ENCODE peak calls at places on chromosomes 13 and 19, in eight cellular contexts. Y is left lung, T is tibial artery, X is OCI-LY7, D is heart left ventricle, A is left ventricle myocardium inferior, P is cardiac fibroblast, R is MCF 10A. F is an unnamed sample.

GRCh38 chr13:51044023-51044665 is 66.9 kb downstream of the C13orf42 start:
- DNase-seq in D (no peak), A (no peak), T (no peak), P (no peak), Y (no peak), R (no peak), X (peak; percentile 7), F (no peak)

GRCh38 chr13:28641600-28641926 is 17.4 kb upstream of the POMP start:
- DNase-seq in P (peak; percentile 58), A (no peak), R (peak; percentile 21), Y (no peak), T (no peak), X (no peak), D (no peak), F (peak; percentile 46)

GRCh38 chr13:45196091-45196490 is 4.8 kb downstream of the KCTD4 start:
- DNase-seq in Y (no peak), P (no peak), R (no peak), X (no peak), A (no peak), T (no peak), D (no peak), F (no peak)

GRCh38 chr13:73874460-73874859 is 259.7 kb downstream of the KLF12 start:
- DNase-seq in A (no peak), Y (no peak), D (no peak), X (no peak), P (no peak), T (no peak), R (no peak), F (no peak)

GRCh38 chr13:97934590-97934989 is 18.9 kb upstream of the IPO5 start:
- DNase-seq in T (no peak), Y (no peak), P (no peak), D (no peak), A (no peak), R (no peak), X (no peak), F (no peak)

GRCh38 chr19:8361921-8362793 is 1.8 kb upstream of the ANGPTL4 start:
- DNase-seq in R (peak; percentile 100), D (peak; percentile 94), T (peak; percentile 97), P (peak; percentile 99), X (no peak), Y (peak; percentile 92), A (peak; percentile 93), F (no peak)

GRCh38 chr13:94620286-94620896 is 18.7 kb downstream of the GPR180 start:
- DNase-seq in Y (no peak), P (peak; percentile 56), D (no peak), R (peak; percentile 60), A (no peak), X (peak; percentile 39), T (no peak), F (peak; percentile 25)

GRCh38 chr19:17184381-17184841 is 30.7 kb upstream of the USE1 start:
- DNase-seq in X (peak; percentile 61), R (no peak), Y (no peak), P (no peak), T (no peak), D (no peak), A (no peak), F (no peak)

GRCh38 chr19:33905473-33905936 is 108.8 kb downstream of the KCTD15 start:
- DNase-seq in Y (no peak), A (peak; percentile 25), R (no peak), D (peak; percentile 64), T (no peak), P (peak; percentile 25), X (no peak), F (no peak)

GRCh38 chr19:46499692-46500091 is 4.0 kb upstream of the PNMA8B start:
- DNase-seq in D (no peak), A (no peak), X (no peak), T (no peak), Y (no peak), R (no peak), P (no peak), F (no peak)

GRCh38 chr13:91533354-91533753 is 134.9 kb downstream of the GPC5 start:
- DNase-seq in Y (no peak), X (no peak), D (no peak), R (no peak), T (no peak), A (no peak), P (no peak), F (no peak)

GRCh38 chr13:74197686-74198085 is 63.5 kb upstream of the KLF12 start:
- DNase-seq in Y (no peak), T (no peak), P (no peak), D (no peak), X (no peak), R (no peak), A (no peak), F (no peak)

GRCh38 chr13:50731400-50731799 is 112.1 kb downstream of the DLEU7 start:
- DNase-seq in Y (no peak), X (no peak), P (peak; percentile 88), D (peak; percentile 50), R (peak; percentile 86), A (no peak), T (no peak), F (no peak)

GRCh38 chr19:4908781-4909171 is 525 bp upstream of the UHRF1 start:
- DNase-seq in Y (no peak), X (no peak), D (no peak), A (no peak), T (no peak), P (no peak), R (no peak), F (no peak)

GRCh38 chr19:10120538-10121198 is 969 bp upstream of the EIF3G start:
- DNase-seq in R (peak; percentile 68), Y (no peak), D (no peak), A (no peak), T (peak; percentile 41), P (peak; percentile 99), X (no peak), F (no peak)

GRCh38 chr13:33403807-33404362 is 118.3 kb upstream of the STARD13 start:
- DNase-seq in R (no peak), D (no peak), X (no peak), T (no peak), P (no peak), Y (no peak), A (no peak), F (no peak)

GRCh38 chr19:5934779-5935472 is 20.9 kb downstream of the CAPS start:
- DNase-seq in R (no peak), A (peak; percentile 40), P (peak; percentile 42), X (no peak), T (no peak), Y (no peak), D (peak; percentile 53), F (no peak)

GRCh38 chr13:33767140-33767539 is 50.8 kb upstream of the RFC3 start:
- DNase-seq in P (no peak), R (no peak), Y (no peak), T (no peak), X (no peak), A (no peak), D (no peak), F (no peak)

GRCh38 chr19:917323-918151 is at the start of gene KISS1R:
- DNase-seq in T (no peak), Y (no peak), P (no peak), R (no peak), X (peak; percentile 78), D (no peak), A (no peak), F (peak; percentile 85)

GRCh38 chr19:31140717-31141116 is 208.5 kb downstream of the TSHZ3 start:
- DNase-seq in P (peak; percentile 76), R (peak; percentile 5), X (no peak), Y (no peak), D (no peak), A (no peak), T (no peak), F (no peak)
- TF ChIP-seq CTCF in P (no peak), R (no peak), X (no peak), Y (no peak), D (no peak), A (no peak), T (no peak), F (no peak)

GRCh38 chr19:30254789-30255188 is 117.4 kb upstream of the ZNF536 start:
- DNase-seq in X (no peak), D (no peak), R (no peak), Y (no peak), T (no peak), P (no peak), A (no peak), F (no peak)

GRCh38 chr19:30256510-30256850 is 115.7 kb upstream of the ZNF536 start:
- DNase-seq in A (no peak), D (no peak), P (no peak), R (no peak), Y (no peak), T (no peak), X (no peak), F (no peak)

GRCh38 chr19:30253581-30253996 is 118.6 kb upstream of the ZNF536 start:
- DNase-seq in Y (no peak), T (no peak), D (no peak), P (no peak), A (no peak), R (no peak), X (no peak), F (no peak)

GRCh38 chr19:30254214-30254613 is 118.0 kb upstream of the ZNF536 start:
- DNase-seq in P (no peak), R (no peak), T (no peak), X (no peak), A (no peak), D (no peak), Y (no peak), F (no peak)

DNA sequence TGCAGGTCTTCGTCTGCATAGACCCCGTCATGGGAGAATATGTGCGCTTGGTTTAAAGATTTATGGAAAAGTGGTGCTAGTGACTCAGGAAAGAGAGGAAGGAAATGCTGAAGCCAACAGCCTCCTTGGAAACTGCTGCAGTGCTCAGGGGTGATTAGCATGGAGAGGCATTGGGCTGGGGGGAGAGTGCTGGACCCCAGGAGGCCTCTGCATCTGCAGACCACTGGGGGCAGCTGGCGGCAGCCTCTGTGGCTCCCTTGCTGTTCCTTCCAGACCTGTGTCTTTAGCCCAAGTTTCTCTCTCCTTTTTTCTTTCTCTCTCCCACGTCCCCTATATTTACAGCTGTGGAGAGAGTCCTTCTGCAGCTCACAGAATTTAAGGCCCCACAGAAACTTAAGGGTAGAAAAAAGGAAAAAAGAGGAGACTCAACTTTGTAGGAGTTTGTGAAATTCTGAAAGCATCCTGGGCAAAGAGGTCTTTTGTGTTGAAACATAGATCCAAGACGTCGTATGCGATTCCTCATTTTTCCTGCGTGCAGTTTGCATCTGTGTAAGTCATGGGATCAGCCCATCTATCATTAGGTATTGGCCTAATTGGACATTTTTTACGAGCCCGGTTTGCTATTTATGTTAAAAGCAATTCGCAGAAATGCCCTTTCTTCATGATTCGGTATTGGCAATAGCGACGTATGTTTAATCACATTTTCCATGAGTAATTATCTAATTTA is 116.2 kb upstream of the ZNF536 start:
- DNase-seq in P (no peak), Y (no peak), X (no peak), T (no peak), A (no peak), D (no peak), R (no peak), F (no peak)
- TF ChIP-seq CTCF in P (no peak), Y (no peak), X (no peak), T (no peak), A (no peak), D (no peak), R (no peak), F (no peak)

GRCh38 chr19:49809155-49809986 is 3.7 kb downstream of the FUZ start:
- DNase-seq in P (no peak), R (no peak), Y (peak; percentile 63), A (peak; percentile 70), X (peak; percentile 13), D (peak; percentile 71), T (peak; percentile 66), F (no peak)
- TF ChIP-seq CTCF in P (no peak), R (no peak), Y (no peak), A (no peak), X (peak; percentile 28), D (peak; percentile 33), T (peak; percentile 23), F (peak; percentile 35)

GRCh38 chr13:67341406-67341805 is 111.3 kb upstream of the PCDH9 start:
- DNase-seq in A (no peak), D (no peak), R (no peak), Y (no peak), P (peak; percentile 88), T (no peak), X (no peak), F (no peak)
- TF ChIP-seq CTCF in A (no peak), D (no peak), R (no peak), Y (no peak), P (no peak), T (no peak), X (no peak), F (no peak)